ENCODE peak calls at places on chromosome 19, in ten cellular contexts. One of them, this sample, is unnamed.

GRCh38 chr19:51821921-51822716 is 27.2 kb downstream of the FPR3 start:
- DNase-seq in MM.1S: no peak
- DNase-seq in psoas muscle: no peak
- DNase-seq in effector memory CD4-positive, alpha-beta T cell: no peak
- DNase-seq in cardiac muscle cell: peak
- DNase-seq in A549: no peak
- DNase-seq in upper lobe of left lung: no peak
- DNase-seq in fibroblast of lung: no peak
- DNase-seq in SJSA1: no peak
- DNase-seq in body of pancreas: no peak
- DNase-seq in this sample: no peak

GRCh38 chr19:10748195-10748923 is 30.5 kb downstream of the DNM2 start:
- DNase-seq in MM.1S: no peak
- DNase-seq in psoas muscle: no peak
- DNase-seq in effector memory CD4-positive, alpha-beta T cell: no peak
- DNase-seq in cardiac muscle cell: no peak
- DNase-seq in A549: no peak
- DNase-seq in upper lobe of left lung: no peak
- DNase-seq in fibroblast of lung: no peak
- DNase-seq in SJSA1: no peak
- DNase-seq in body of pancreas: no peak
- DNase-seq in this sample: no peak

GRCh38 chr19:30223866-30224688 is 148.1 kb upstream of the ZNF536 start:
- DNase-seq in MM.1S: no peak
- DNase-seq in psoas muscle: no peak
- DNase-seq in effector memory CD4-positive, alpha-beta T cell: no peak
- DNase-seq in cardiac muscle cell: no peak
- DNase-seq in A549: no peak
- DNase-seq in upper lobe of left lung: no peak
- DNase-seq in fibroblast of lung: no peak
- DNase-seq in SJSA1: no peak
- DNase-seq in body of pancreas: no peak
- DNase-seq in this sample: no peak

GRCh38 chr19:46416077-46416709 is 2.8 kb upstream of the CCDC8 start:
- DNase-seq in MM.1S: no peak
- DNase-seq in psoas muscle: peak
- DNase-seq in effector memory CD4-positive, alpha-beta T cell: no peak
- DNase-seq in cardiac muscle cell: peak
- DNase-seq in A549: peak
- DNase-seq in upper lobe of left lung: peak
- DNase-seq in fibroblast of lung: peak
- DNase-seq in SJSA1: peak
- DNase-seq in body of pancreas: peak
- DNase-seq in this sample: peak

GRCh38 chr19:51488491-51488890 is 10.2 kb downstream of the CEACAM18 start:
- DNase-seq in MM.1S: no peak
- DNase-seq in psoas muscle: no peak
- DNase-seq in effector memory CD4-positive, alpha-beta T cell: no peak
- DNase-seq in cardiac muscle cell: no peak
- DNase-seq in A549: no peak
- DNase-seq in upper lobe of left lung: no peak
- DNase-seq in fibroblast of lung: no peak
- DNase-seq in SJSA1: no peak
- DNase-seq in body of pancreas: no peak
- DNase-seq in this sample: no peak

GRCh38 chr19:49533551-49534488 is 6.0 kb downstream of the RCN3 start:
- DNase-seq in MM.1S: peak
- DNase-seq in psoas muscle: peak
- DNase-seq in effector memory CD4-positive, alpha-beta T cell: peak
- DNase-seq in cardiac muscle cell: peak
- DNase-seq in A549: peak
- DNase-seq in upper lobe of left lung: peak
- DNase-seq in fibroblast of lung: peak
- DNase-seq in SJSA1: no peak
- DNase-seq in body of pancreas: peak
- DNase-seq in this sample: no peak

GRCh38 chr19:40279761-40280607 is 5.2 kb downstream of the AKT2 start:
- DNase-seq in MM.1S: no peak
- DNase-seq in psoas muscle: no peak
- DNase-seq in effector memory CD4-positive, alpha-beta T cell: no peak
- DNase-seq in cardiac muscle cell: no peak
- DNase-seq in A549: no peak
- DNase-seq in upper lobe of left lung: no peak
- DNase-seq in fibroblast of lung: no peak
- DNase-seq in SJSA1: no peak
- DNase-seq in body of pancreas: no peak
- DNase-seq in this sample: no peak

GRCh38 chr19:40403262-40403984 is 9.8 kb downstream of the PRX start:
- DNase-seq in MM.1S: peak
- DNase-seq in psoas muscle: peak
- DNase-seq in effector memory CD4-positive, alpha-beta T cell: peak
- DNase-seq in cardiac muscle cell: peak
- DNase-seq in A549: peak
- DNase-seq in upper lobe of left lung: peak
- DNase-seq in fibroblast of lung: peak
- DNase-seq in SJSA1: peak
- DNase-seq in body of pancreas: peak
- DNase-seq in this sample: peak

GRCh38 chr19:29610574-29611271 is 4.6 kb downstream of the POP4 start:
- DNase-seq in MM.1S: peak
- DNase-seq in psoas muscle: peak
- DNase-seq in effector memory CD4-positive, alpha-beta T cell: peak
- DNase-seq in cardiac muscle cell: peak
- DNase-seq in A549: peak
- DNase-seq in upper lobe of left lung: peak
- DNase-seq in fibroblast of lung: peak
- DNase-seq in SJSA1: peak
- DNase-seq in body of pancreas: peak
- DNase-seq in this sample: no peak

GRCh38 chr19:16366433-16367268 is 42.0 kb downstream of the KLF2 start:
- DNase-seq in MM.1S: peak
- DNase-seq in psoas muscle: peak
- DNase-seq in effector memory CD4-positive, alpha-beta T cell: no peak
- DNase-seq in cardiac muscle cell: no peak
- DNase-seq in A549: no peak
- DNase-seq in upper lobe of left lung: no peak
- DNase-seq in fibroblast of lung: no peak
- DNase-seq in SJSA1: no peak
- DNase-seq in body of pancreas: no peak
- DNase-seq in this sample: no peak

GRCh38 chr19:6685962-6686627 is 16.1 kb upstream of the TNFSF14 start:
- DNase-seq in MM.1S: no peak
- DNase-seq in psoas muscle: no peak
- DNase-seq in effector memory CD4-positive, alpha-beta T cell: no peak
- DNase-seq in cardiac muscle cell: no peak
- DNase-seq in A549: no peak
- DNase-seq in upper lobe of left lung: no peak
- DNase-seq in fibroblast of lung: no peak
- DNase-seq in SJSA1: no peak
- DNase-seq in body of pancreas: no peak
- DNase-seq in this sample: no peak

GRCh38 chr19:47107201-47107952 is 6.2 kb downstream of the ZC3H4 start:
- DNase-seq in MM.1S: no peak
- DNase-seq in psoas muscle: no peak
- DNase-seq in effector memory CD4-positive, alpha-beta T cell: no peak
- DNase-seq in cardiac muscle cell: no peak
- DNase-seq in A549: no peak
- DNase-seq in upper lobe of left lung: no peak
- DNase-seq in fibroblast of lung: no peak
- DNase-seq in SJSA1: no peak
- DNase-seq in body of pancreas: no peak
- DNase-seq in this sample: no peak

GRCh38 chr19:40347476-40348124 is 597 bp downstream of the C19orf47 start:
- DNase-seq in MM.1S: no peak
- DNase-seq in psoas muscle: no peak
- DNase-seq in effector memory CD4-positive, alpha-beta T cell: no peak
- DNase-seq in cardiac muscle cell: no peak
- DNase-seq in A549: no peak
- DNase-seq in upper lobe of left lung: no peak
- DNase-seq in fibroblast of lung: no peak
- DNase-seq in SJSA1: no peak
- DNase-seq in body of pancreas: no peak
- DNase-seq in this sample: no peak

GRCh38 chr19:45745606-45746005 is 12.4 kb downstream of the MEIOSIN start:
- DNase-seq in MM.1S: no peak
- DNase-seq in psoas muscle: no peak
- DNase-seq in effector memory CD4-positive, alpha-beta T cell: no peak
- DNase-seq in cardiac muscle cell: no peak
- DNase-seq in A549: no peak
- DNase-seq in upper lobe of left lung: no peak
- DNase-seq in fibroblast of lung: no peak
- DNase-seq in SJSA1: no peak
- DNase-seq in body of pancreas: no peak
- DNase-seq in this sample: no peak

DNA sequence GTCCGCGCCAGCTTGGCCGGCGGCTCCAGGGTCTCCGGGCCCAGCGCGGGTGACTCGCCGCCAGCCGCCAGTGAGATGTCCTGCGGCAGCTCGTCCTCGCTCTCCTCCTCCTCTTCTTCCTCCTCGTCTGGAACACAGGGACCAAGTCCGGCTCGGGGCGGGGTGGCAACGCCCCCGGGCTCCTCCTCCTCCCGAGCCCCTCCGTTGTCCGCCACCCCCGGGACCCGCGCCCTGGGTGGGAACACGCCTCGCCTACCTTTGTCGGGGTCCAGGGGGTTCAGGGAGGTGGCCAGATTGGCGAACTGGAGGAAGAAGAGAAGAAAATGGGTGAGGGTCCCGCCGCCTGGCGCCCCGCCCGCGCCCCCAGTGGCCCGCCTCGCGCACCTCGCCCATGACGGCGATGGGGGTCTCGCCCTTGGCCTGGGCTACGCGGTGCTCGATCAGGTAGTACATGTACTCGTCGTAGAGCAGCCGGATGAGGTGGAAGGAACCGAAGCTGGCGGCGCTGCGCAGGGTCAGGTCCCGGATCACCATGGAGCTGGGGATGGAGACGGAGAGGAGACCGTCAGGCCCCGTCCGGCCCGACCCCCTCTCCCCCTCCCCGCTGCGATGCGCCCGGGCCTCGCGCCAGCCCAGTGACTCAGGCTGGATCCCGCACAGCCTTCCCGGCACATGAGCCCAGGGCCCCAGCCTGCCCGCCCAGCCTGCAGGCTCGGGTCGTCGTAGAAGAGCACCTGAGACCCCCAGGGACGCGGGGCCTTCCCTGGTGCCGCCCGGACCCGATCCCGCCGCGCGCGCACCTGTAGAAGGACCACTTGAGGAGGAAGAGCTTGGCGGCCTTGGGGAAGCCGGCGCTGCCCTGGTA is 10.7 kb downstream of the DCAF15 start:
- DNase-seq in MM.1S: no peak
- DNase-seq in psoas muscle: peak
- DNase-seq in effector memory CD4-positive, alpha-beta T cell: no peak
- DNase-seq in cardiac muscle cell: peak
- DNase-seq in A549: no peak
- DNase-seq in upper lobe of left lung: no peak
- DNase-seq in fibroblast of lung: peak
- DNase-seq in SJSA1: no peak
- DNase-seq in body of pancreas: no peak
- DNase-seq in this sample: no peak
- H3K27ac ChIP-seq in MM.1S: no peak
- H3K27ac ChIP-seq in psoas muscle: no peak
- H3K27ac ChIP-seq in effector memory CD4-positive, alpha-beta T cell: no peak
- H3K27ac ChIP-seq in cardiac muscle cell: no peak
- H3K27ac ChIP-seq in A549: no peak
- H3K27ac ChIP-seq in upper lobe of left lung: no peak
- H3K27ac ChIP-seq in fibroblast of lung: peak
- H3K27ac ChIP-seq in SJSA1: no peak
- H3K27ac ChIP-seq in body of pancreas: no peak
- H3K27ac ChIP-seq in this sample: no peak

GRCh38 chr19:18669883-18670282 is 13.6 kb upstream of the CRTC1 start:
- DNase-seq in MM.1S: no peak
- DNase-seq in psoas muscle: no peak
- DNase-seq in effector memory CD4-positive, alpha-beta T cell: no peak
- DNase-seq in cardiac muscle cell: no peak
- DNase-seq in A549: no peak
- DNase-seq in upper lobe of left lung: no peak
- DNase-seq in fibroblast of lung: no peak
- DNase-seq in SJSA1: no peak
- DNase-seq in body of pancreas: no peak
- DNase-seq in this sample: no peak
- H3K4me3 ChIP-seq in MM.1S: no peak
- H3K4me3 ChIP-seq in psoas muscle: no peak
- H3K4me3 ChIP-seq in effector memory CD4-positive, alpha-beta T cell: no peak
- H3K4me3 ChIP-seq in cardiac muscle cell: no peak
- H3K4me3 ChIP-seq in A549: no peak
- H3K4me3 ChIP-seq in upper lobe of left lung: no peak
- H3K4me3 ChIP-seq in fibroblast of lung: no peak
- H3K4me3 ChIP-seq in SJSA1: no peak
- H3K4me3 ChIP-seq in body of pancreas: no peak
- H3K4me3 ChIP-seq in this sample: no peak

GRCh38 chr19:41551711-41552110 is 24.3 kb upstream of the CEACAM21 start:
- DNase-seq in MM.1S: peak
- DNase-seq in psoas muscle: no peak
- DNase-seq in effector memory CD4-positive, alpha-beta T cell: no peak
- DNase-seq in cardiac muscle cell: no peak
- DNase-seq in A549: no peak
- DNase-seq in upper lobe of left lung: no peak
- DNase-seq in fibroblast of lung: no peak
- DNase-seq in SJSA1: no peak
- DNase-seq in body of pancreas: no peak
- DNase-seq in this sample: no peak
- H3K27ac ChIP-seq in MM.1S: peak
- H3K27ac ChIP-seq in psoas muscle: no peak
- H3K27ac ChIP-seq in effector memory CD4-positive, alpha-beta T cell: peak
- H3K27ac ChIP-seq in cardiac muscle cell: no peak
- H3K27ac ChIP-seq in A549: no peak
- H3K27ac ChIP-seq in upper lobe of left lung: peak
- H3K27ac ChIP-seq in fibroblast of lung: no peak
- H3K27ac ChIP-seq in SJSA1: no peak
- H3K27ac ChIP-seq in body of pancreas: no peak
- H3K27ac ChIP-seq in this sample: no peak

GRCh38 chr19:5308471-5309437 is 31.9 kb downstream of the PTPRS start:
- DNase-seq in MM.1S: no peak
- DNase-seq in psoas muscle: no peak
- DNase-seq in effector memory CD4-positive, alpha-beta T cell: no peak
- DNase-seq in cardiac muscle cell: peak
- DNase-seq in A549: no peak
- DNase-seq in upper lobe of left lung: peak
- DNase-seq in fibroblast of lung: peak
- DNase-seq in SJSA1: peak
- DNase-seq in body of pancreas: peak
- DNase-seq in this sample: no peak
- H3K4me3 ChIP-seq in MM.1S: no peak
- H3K4me3 ChIP-seq in psoas muscle: no peak
- H3K4me3 ChIP-seq in effector memory CD4-positive, alpha-beta T cell: no peak
- H3K4me3 ChIP-seq in cardiac muscle cell: no peak
- H3K4me3 ChIP-seq in A549: no peak
- H3K4me3 ChIP-seq in upper lobe of left lung: peak
- H3K4me3 ChIP-seq in fibroblast of lung: peak
- H3K4me3 ChIP-seq in SJSA1: no peak
- H3K4me3 ChIP-seq in body of pancreas: no peak
- H3K4me3 ChIP-seq in this sample: no peak

GRCh38 chr19:7871280-7871529 is 3.0 kb downstream of the PRR36 start:
- DNase-seq in MM.1S: no peak
- DNase-seq in psoas muscle: no peak
- DNase-seq in effector memory CD4-positive, alpha-beta T cell: no peak
- DNase-seq in cardiac muscle cell: no peak
- DNase-seq in A549: no peak
- DNase-seq in upper lobe of left lung: no peak
- DNase-seq in fibroblast of lung: no peak
- DNase-seq in SJSA1: no peak
- DNase-seq in body of pancreas: no peak
- DNase-seq in this sample: no peak
- H3K27ac ChIP-seq in MM.1S: no peak
- H3K27ac ChIP-seq in psoas muscle: no peak
- H3K27ac ChIP-seq in effector memory CD4-positive, alpha-beta T cell: no peak
- H3K27ac ChIP-seq in cardiac muscle cell: peak
- H3K27ac ChIP-seq in A549: peak
- H3K27ac ChIP-seq in upper lobe of left lung: no peak
- H3K27ac ChIP-seq in fibroblast of lung: no peak
- H3K27ac ChIP-seq in SJSA1: no peak
- H3K27ac ChIP-seq in body of pancreas: peak
- H3K27ac ChIP-seq in this sample: peak

GRCh38 chr19:1068111-1069001 is 1.4 kb downstream of the ARHGAP45 start:
- DNase-seq in MM.1S: peak
- DNase-seq in psoas muscle: peak
- DNase-seq in effector memory CD4-positive, alpha-beta T cell: no peak
- DNase-seq in cardiac muscle cell: no peak
- DNase-seq in A549: no peak
- DNase-seq in upper lobe of left lung: peak
- DNase-seq in fibroblast of lung: no peak
- DNase-seq in SJSA1: no peak
- DNase-seq in body of pancreas: no peak
- DNase-seq in this sample: peak
- H3K4me3 ChIP-seq in MM.1S: peak
- H3K4me3 ChIP-seq in psoas muscle: peak
- H3K4me3 ChIP-seq in effector memory CD4-positive, alpha-beta T cell: peak
- H3K4me3 ChIP-seq in cardiac muscle cell: no peak
- H3K4me3 ChIP-seq in A549: no peak
- H3K4me3 ChIP-seq in upper lobe of left lung: peak
- H3K4me3 ChIP-seq in fibroblast of lung: no peak
- H3K4me3 ChIP-seq in SJSA1: no peak
- H3K4me3 ChIP-seq in body of pancreas: no peak
- H3K4me3 ChIP-seq in this sample: no peak

This sample was measured in RWPE2.